ENCODE peak calls at places on chromosomes 3 and 15, in ten cellular contexts. H is prostate gland, R is body of pancreas, L is K562, A is tibial nerve, F is transverse colon, Z is heart left ventricle, Q is esophagus muscularis mucosa, X is endothelial cell of umbilical vein, O is ovary. M is an unnamed sample. For H3K36me3, the result is how much of the 10 kb centered on the place peaks cover.

GRCh38 chr15:83323296-83323711 is 38.8 kb upstream of the BNC1 start:
- DNase-seq in L (no peak), A (no peak), H (no peak), Q (peak), F (no peak), O (no peak), X (no peak), Z (no peak), R (peak), M (no peak)

GRCh38 chr3:194707176-194707575 is 21.5 kb downstream of the FAM43A start:
- DNase-seq in Q (no peak), Z (no peak), X (peak), R (no peak), L (no peak), H (no peak), A (no peak), F (no peak), O (no peak), M (no peak)

GRCh38 chr3:30667250-30667585 is 60.8 kb downstream of the TGFBR2 start:
- DNase-seq in Q (no peak), A (no peak), F (no peak), O (no peak), Z (no peak), L (no peak), X (peak), R (no peak), H (no peak), M (no peak)

GRCh38 chr15:94305133-94305532 is 73.8 kb downstream of the MCTP2 start:
- DNase-seq in X (no peak), O (no peak), H (no peak), Q (no peak), Z (no peak), A (no peak), L (no peak), F (no peak), R (no peak), M (no peak)

GRCh38 chr3:18670755-18671154 is 245.6 kb upstream of the SATB1 start:
- DNase-seq in Q (no peak), X (no peak), R (no peak), L (no peak), O (no peak), A (no peak), H (no peak), Z (no peak), F (no peak), M (no peak)

GRCh38 chr15:96187916-96188315 is 142.6 kb upstream of the NR2F2 start:
- DNase-seq in L (no peak), Q (no peak), Z (no peak), F (no peak), R (no peak), O (no peak), H (no peak), X (no peak), A (no peak), M (no peak)

GRCh38 chr3:17195192-17195611 is 310.4 kb downstream of the PLCL2 start:
- DNase-seq in Q (no peak), X (no peak), L (no peak), A (no peak), O (no peak), Z (no peak), F (peak), H (no peak), R (peak), M (no peak)

GRCh38 chr15:22796079-22796478 is 9.6 kb downstream of the NIPA1 start:
- DNase-seq in Q (no peak), H (no peak), F (no peak), L (no peak), X (no peak), A (no peak), Z (no peak), O (no peak), R (no peak), M (no peak)

GRCh38 chr15:58447244-58448010 is 15.6 kb downstream of the LIPC start:
- DNase-seq in F (no peak), A (no peak), Z (no peak), O (no peak), H (no peak), R (peak), X (no peak), Q (no peak), L (no peak), M (no peak)

GRCh38 chr15:72271895-72272212 is 500 bp downstream of the PARP6 start:
- DNase-seq in F (no peak), R (no peak), A (no peak), Q (no peak), L (peak), Z (no peak), O (no peak), H (peak), X (peak), M (no peak)

GRCh38 chr15:89654847-89655805 is at the start of gene KIF7:
- DNase-seq in R (no peak), Q (no peak), Z (no peak), X (peak), A (no peak), L (peak), H (no peak), F (no peak), O (peak), M (no peak)

GRCh38 chr3:5301671-5302297 is 114.3 kb downstream of the EDEM1 start:
- DNase-seq in O (no peak), H (no peak), Z (no peak), L (no peak), F (no peak), Q (no peak), X (no peak), A (no peak), R (no peak), M (no peak)

GRCh38 chr3:42702066-42702951 is at the start of gene HHATL:
- DNase-seq in A (no peak), X (no peak), H (no peak), Z (peak), F (no peak), L (no peak), O (no peak), Q (no peak), R (no peak), M (peak)

GRCh38 chr3:127226946-127227842 is 34.3 kb downstream of the PRR23E start:
- DNase-seq in L (peak), H (no peak), O (no peak), F (no peak), R (peak), X (no peak), Q (peak), Z (no peak), A (no peak), M (peak)

GRCh38 chr3:115072265-115073008 is 74.7 kb downstream of the ZBTB20 start:
- DNase-seq in Z (no peak), R (no peak), A (no peak), H (no peak), Q (no peak), O (no peak), X (peak), F (no peak), L (no peak), M (no peak)

GRCh38 chr3:25648107-25648535 is 16.6 kb downstream of the TOP2B start:
- DNase-seq in R (peak), A (peak), O (no peak), L (peak), Q (no peak), F (peak), Z (peak), X (peak), H (peak), M (peak)

GRCh38 chr3:1551741-1552140 is 458.9 kb downstream of the CNTN6 start:
- DNase-seq in R (no peak), Z (no peak), Q (no peak), X (no peak), F (no peak), L (no peak), O (no peak), A (no peak), H (no peak), M (no peak)

DNA sequence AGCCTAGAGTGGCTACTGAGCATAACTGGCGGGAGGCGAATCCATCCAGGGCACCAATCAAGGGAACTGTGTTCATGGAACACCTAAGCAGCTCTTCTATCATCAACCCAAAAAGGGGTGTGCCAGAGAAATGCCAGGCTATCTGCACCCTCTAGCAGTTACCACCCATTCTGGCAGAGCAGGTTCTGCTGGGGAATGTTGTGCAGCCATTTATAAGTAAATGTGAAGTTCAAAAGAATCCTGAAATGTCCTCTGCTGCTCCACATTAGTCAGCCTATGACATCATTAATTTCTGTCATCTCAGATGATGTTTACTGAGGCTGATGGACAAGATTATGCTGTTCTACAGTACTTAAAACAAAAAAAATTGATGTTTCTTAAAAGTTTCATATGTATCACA is 7.7 kb downstream of the SKIC8 start:
- DNase-seq in A (no peak), X (no peak), L (no peak), O (no peak), Z (no peak), Q (no peak), H (peak), F (no peak), R (peak), M (no peak)
- H3K36me3 ChIP-seq in A (under half), X (under half), L (half or more), O (under half), Z (half or more), Q (half or more), H (under half), F (under half), R (under half), M (half or more)

GRCh38 chr15:69303337-69304175 is 4.8 kb downstream of the PAQR5 start:
- DNase-seq in O (no peak), X (no peak), F (no peak), Z (no peak), H (no peak), A (no peak), L (peak), R (no peak), Q (no peak), M (no peak)
- TF ChIP-seq CTCF in O (no peak), X (peak), F (peak), Z (no peak), H (no peak), A (no peak), L (peak), R (no peak), Q (no peak), M (no peak)

GRCh38 chr15:63880744-63881143 is 47.0 kb upstream of the HERC1 start:
- DNase-seq in Z (no peak), A (no peak), Q (no peak), R (no peak), L (no peak), H (no peak), X (peak), O (no peak), F (no peak), M (no peak)
- TF ChIP-seq POLR2A in Z (no peak), A (no peak), Q (no peak), R (no peak), L (no peak), H (no peak), X (no peak), O (no peak), F (no peak), M (no peak)

GRCh38 chr15:51401872-51402517 is 60.5 kb downstream of the GLDN start:
- DNase-seq in A (no peak), O (no peak), Z (peak), H (no peak), F (peak), L (peak), R (peak), X (peak), Q (peak), M (no peak)

GRCh38 chr15:51398676-51399075 is 57.2 kb downstream of the GLDN start:
- DNase-seq in X (no peak), A (no peak), Q (no peak), H (no peak), Z (no peak), F (no peak), R (no peak), O (no peak), L (no peak), M (no peak)

GRCh38 chr15:51403946-51404695 is 62.7 kb downstream of the GLDN start:
- DNase-seq in Z (no peak), R (no peak), H (no peak), O (no peak), A (no peak), F (no peak), X (no peak), Q (peak), L (no peak), M (no peak)

GRCh38 chr15:51403072-51403878 is 61.8 kb downstream of the GLDN start:
- DNase-seq in Z (no peak), L (peak), F (no peak), H (no peak), A (no peak), Q (peak), O (no peak), X (peak), R (peak), M (no peak)

DNA sequence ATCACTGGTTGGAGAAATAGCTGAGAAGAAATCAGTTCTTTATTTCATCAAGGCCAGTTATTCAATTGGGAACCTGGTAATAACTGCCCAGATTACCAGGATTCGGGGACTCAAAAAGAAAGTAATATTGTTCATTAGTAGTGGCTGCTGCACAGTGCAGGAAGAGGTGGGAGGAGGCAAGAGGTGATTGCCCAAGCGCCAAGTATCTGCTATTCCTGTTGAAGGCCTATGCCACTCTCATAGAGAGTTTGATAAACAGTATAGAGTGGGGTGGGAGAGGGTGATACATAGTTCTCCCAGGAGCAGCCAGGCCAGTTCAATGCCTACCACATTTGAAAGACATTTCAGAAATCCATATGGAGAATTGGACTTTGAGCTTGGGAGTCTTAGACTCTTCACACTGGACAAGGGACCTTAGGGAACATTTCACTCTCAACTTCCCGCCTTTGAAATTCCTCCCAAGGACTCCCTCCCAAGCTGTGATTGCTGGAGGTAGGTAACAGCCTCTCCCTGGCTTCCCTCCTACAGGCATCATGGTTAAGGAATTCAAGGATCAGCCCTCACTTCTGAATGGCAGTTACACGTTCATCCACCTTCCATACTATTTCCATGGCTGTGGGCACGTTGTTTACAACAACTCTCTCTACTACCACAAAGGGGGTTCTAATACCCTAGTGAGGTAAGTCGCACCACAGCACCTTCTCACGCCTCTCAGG is 59.8 kb downstream of the GLDN start:
- DNase-seq in Z (no peak), A (no peak), H (no peak), F (no peak), X (no peak), O (no peak), R (no peak), Q (no peak), L (no peak), M (no peak)
- H3K36me3 ChIP-seq in Z (under half), A (under half), H (under half), F (under half), X (under half), O (under half), R (under half), Q (under half), L (under half), M (under half)

GRCh38 chr3:64319391-64319790 is 94.1 kb upstream of the PRICKLE2 start:
- DNase-seq in Q (peak), Z (no peak), O (no peak), R (no peak), X (no peak), L (no peak), F (no peak), A (no peak), H (no peak), M (no peak)
- TF ChIP-seq CTCF in Q (no peak), Z (no peak), O (no peak), R (no peak), X (no peak), L (no peak), F (no peak), A (no peak), H (no peak), M (no peak)

DNA sequence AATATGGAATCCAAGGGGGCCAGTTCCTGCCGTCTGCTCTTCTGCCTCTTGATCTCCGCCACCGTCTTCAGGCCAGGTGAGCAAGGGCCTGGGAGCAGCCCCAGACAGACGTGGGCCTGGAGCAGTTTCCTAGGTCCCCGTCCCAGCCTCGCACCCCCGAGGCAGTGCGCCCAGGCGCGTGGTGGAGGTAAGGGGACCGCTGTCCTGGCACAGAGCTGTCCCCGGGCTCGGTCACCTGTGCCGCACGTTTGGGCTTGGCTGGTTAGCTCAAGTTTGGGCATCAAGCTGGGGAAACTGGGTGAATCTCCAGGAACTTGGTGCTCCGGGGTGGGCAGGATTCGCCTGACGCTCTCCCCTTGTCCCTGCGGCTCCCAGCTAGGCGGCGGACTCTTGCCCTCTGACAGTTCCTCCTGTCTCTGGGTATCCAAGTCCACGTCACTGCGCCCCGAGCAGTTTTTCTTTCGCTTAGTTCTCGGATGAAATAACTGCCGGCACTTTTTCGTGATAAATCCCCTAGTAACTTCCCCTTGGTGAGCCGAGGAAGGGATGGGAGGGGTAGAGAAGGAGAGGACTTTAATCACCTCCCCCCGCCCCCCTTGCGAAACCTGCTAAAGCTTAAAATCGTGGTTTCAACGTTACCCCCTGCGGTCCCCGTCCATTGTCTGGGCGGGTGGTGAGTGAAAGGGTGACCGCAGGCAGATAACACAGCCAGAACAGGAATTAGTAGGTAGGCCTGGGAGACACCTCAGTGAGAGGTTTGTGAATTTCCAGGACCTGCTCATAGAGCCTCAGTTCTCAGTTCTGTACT is 901 bp downstream of the ALCAM start:
- DNase-seq in H (peak), R (peak), L (no peak), O (peak), F (peak), X (peak), Z (peak), Q (no peak), A (peak), M (peak)
- TF ChIP-seq POLR2A in H (peak), R (no peak), L (no peak), O (no peak), F (peak), X (no peak), Z (no peak), Q (no peak), A (no peak), M (no peak)

DNA sequence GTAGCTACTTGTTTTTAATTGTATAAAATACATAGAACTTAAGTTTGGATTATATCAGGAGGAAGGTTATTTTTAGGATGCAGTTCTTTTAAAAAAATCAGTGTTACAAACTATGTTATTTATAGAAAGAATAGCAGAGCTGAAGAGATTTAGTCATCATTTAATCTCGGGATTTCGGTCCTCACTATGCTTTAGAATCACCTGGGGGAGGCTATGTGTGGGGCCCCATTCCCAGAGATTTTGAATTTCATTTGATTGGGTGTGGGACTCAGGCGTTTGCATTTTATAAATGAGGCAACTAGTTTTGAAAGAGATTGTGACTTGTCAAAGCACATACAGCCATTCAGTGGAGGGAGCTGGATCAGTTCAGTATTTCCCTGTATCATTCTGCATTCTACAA is 36.8 kb downstream of the TFG start:
- DNase-seq in F (no peak), L (no peak), Z (no peak), O (no peak), Q (no peak), R (no peak), X (no peak), H (no peak), A (no peak), M (no peak)
- H3K36me3 ChIP-seq in F (under half), L (half or more), Z (half or more), O (under half), Q (under half), R (under half), X (under half), H (under half), A (under half), M (half or more)

DNA sequence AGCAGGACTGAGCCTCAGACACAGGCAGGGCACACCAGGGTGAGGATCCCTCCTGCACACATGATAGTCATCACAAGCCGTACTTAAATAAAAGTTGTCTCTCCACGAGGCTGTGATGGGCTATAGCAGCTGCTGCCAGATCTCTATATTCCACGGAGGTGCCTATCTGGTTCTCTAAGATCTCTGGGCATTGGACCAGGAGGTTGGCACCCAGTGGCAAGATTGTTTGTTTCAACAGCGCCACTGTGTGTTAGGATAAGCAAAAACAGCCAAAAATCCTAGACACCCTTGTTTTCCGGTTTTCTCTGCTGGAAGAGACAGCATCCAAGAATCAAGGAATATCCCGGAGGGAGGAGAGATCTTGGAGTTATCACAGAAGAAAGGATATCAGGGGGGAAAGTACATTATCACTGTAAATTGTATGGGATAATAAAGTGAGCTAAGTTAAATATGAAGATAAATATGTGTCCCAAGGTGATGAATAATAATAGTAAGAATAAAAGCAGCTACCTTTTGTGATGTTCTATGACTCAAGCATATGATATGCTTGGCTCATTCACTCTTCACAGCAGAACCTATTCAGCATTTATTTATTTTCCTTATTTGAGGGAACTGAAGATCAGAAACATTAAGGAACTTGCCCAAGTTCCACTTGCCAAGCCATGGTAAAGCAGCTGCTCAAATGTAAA is 90.6 kb upstream of the AKAP13 start:
- DNase-seq in O (no peak), F (peak), X (peak), A (no peak), Q (no peak), H (peak), L (no peak), R (peak), Z (peak), M (peak)
- TF ChIP-seq CTCF in O (no peak), F (peak), X (peak), A (peak), Q (peak), H (peak), L (peak), R (peak), Z (peak), M (peak)

M was measured in gastrocnemius medialis.